ENCODE peak calls at places on chromosomes 12 and 14, in four cellular contexts. B, T, N and O are unnamed samples.

GRCh38 chr12:82866946-82867345 is 180.2 kb downstream of the TMTC2 start:
- DNase-seq in B (no peak), T (no peak), N (no peak), O (no peak)

GRCh38 chr12:93243689-93244513 is 133.8 kb upstream of the NUDT4 start:
- DNase-seq in B (no peak), T (no peak), N (no peak), O (no peak)

GRCh38 chr14:87547536-87547935 is 445.4 kb downstream of the GALC start:
- DNase-seq in B (no peak), T (no peak), N (no peak), O (no peak)

GRCh38 chr12:121949643-121950397 is 31.4 kb downstream of the CFAP251 start:
- DNase-seq in B (no peak), T (no peak), N (no peak), O (no peak)

GRCh38 chr12:76706099-76706498 is 57.8 kb upstream of the ZDHHC17 start:
- DNase-seq in B (no peak), T (no peak), N (no peak), O (no peak)

GRCh38 chr12:19186722-19187661 is 57.5 kb downstream of the PLEKHA5 start:
- DNase-seq in B (no peak), T (no peak), N (no peak), O (no peak)

GRCh38 chr12:114888458-114888857 is 204.5 kb upstream of the TBX3 start:
- DNase-seq in B (no peak), T (no peak), N (no peak), O (no peak)

GRCh38 chr12:28033538-28033915 is 61.0 kb upstream of the PTHLH start:
- DNase-seq in B (no peak), T (no peak), N (no peak), O (no peak)

GRCh38 chr12:111753144-111753881 is 13.4 kb upstream of the ALDH2 start:
- DNase-seq in B (peak; percentile 84), T (peak; percentile 17), N (peak; percentile 72), O (peak; percentile 78)